ENCODE peak calls at places on chromosomes 13 and 19, in four cellular contexts. T is HAP-1, B is posterior vena cava, I is germinal center. D is an unnamed sample.

GRCh38 chr19:56971230-56971629 is 130.7 kb upstream of the PEG3 start:
- DNase-seq in T (no peak), B (no peak), I (no peak), D (no peak)

GRCh38 chr19:17327654-17328516 is 6.8 kb downstream of the ANO8 start:
- DNase-seq in T (no peak), B (no peak), I (peak), D (no peak)

GRCh38 chr13:113400621-113401451 is 36.9 kb upstream of the GRTP1 start:
- DNase-seq in T (no peak), B (no peak), I (no peak), D (no peak)

GRCh38 chr19:56960959-56961622 is 120.6 kb upstream of the PEG3 start:
- DNase-seq in T (no peak), B (no peak), I (no peak), D (no peak)

GRCh38 chr19:30175987-30176386 is 196.2 kb upstream of the ZNF536 start:
- DNase-seq in T (no peak), B (no peak), I (no peak), D (no peak)

GRCh38 chr13:31236211-31236786 is 36.5 kb downstream of the B3GLCT start:
- DNase-seq in T (peak), B (no peak), I (peak), D (no peak)

GRCh38 chr13:72864142-72865035 is 82.5 kb downstream of the PIBF1 start:
- DNase-seq in T (no peak), B (no peak), I (no peak), D (no peak)

GRCh38 chr19:3506384-3507340 is 551 bp downstream of the FZR1 start:
- DNase-seq in T (peak), B (no peak), I (peak), D (no peak)